ENCODE peak calls at places on chromosomes 16 and 17, in nine cellular contexts. One of them, this sample, is unnamed. For H3K4me1, the result is how much of the 10 kb centered on the place peaks cover.

GRCh38 chr16:51034481-51035109 is 116.5 kb downstream of the SALL1 start:
- DNase-seq in SJSA1: no peak
- DNase-seq in psoas muscle: no peak
- DNase-seq in HepG2: no peak
- DNase-seq in PC-3: no peak
- DNase-seq in A549: no peak
- DNase-seq in neural progenitor cell: no peak
- DNase-seq in uterus: no peak
- DNase-seq in vagina: no peak
- DNase-seq in this sample: no peak

GRCh38 chr16:52203096-52203495 is 343.8 kb downstream of the TOX3 start:
- DNase-seq in SJSA1: no peak
- DNase-seq in psoas muscle: no peak
- DNase-seq in HepG2: no peak
- DNase-seq in PC-3: no peak
- DNase-seq in A549: no peak
- DNase-seq in neural progenitor cell: no peak
- DNase-seq in uterus: no peak
- DNase-seq in vagina: no peak
- DNase-seq in this sample: no peak

GRCh38 chr17:50495918-50496317 is 12.3 kb upstream of the MYCBPAP start:
- DNase-seq in SJSA1: peak
- DNase-seq in psoas muscle: peak
- DNase-seq in HepG2: no peak
- DNase-seq in PC-3: peak
- DNase-seq in A549: no peak
- DNase-seq in neural progenitor cell: no peak
- DNase-seq in uterus: no peak
- DNase-seq in vagina: no peak
- DNase-seq in this sample: no peak

GRCh38 chr16:22183901-22184614 is 21.8 kb downstream of the SDR42E2 start:
- DNase-seq in SJSA1: no peak
- DNase-seq in psoas muscle: no peak
- DNase-seq in HepG2: no peak
- DNase-seq in PC-3: no peak
- DNase-seq in A549: no peak
- DNase-seq in neural progenitor cell: peak
- DNase-seq in uterus: no peak
- DNase-seq in vagina: no peak
- DNase-seq in this sample: no peak

GRCh38 chr17:38528101-38528500 is 77.7 kb downstream of the SRCIN1 start:
- DNase-seq in SJSA1: no peak
- DNase-seq in psoas muscle: peak
- DNase-seq in HepG2: no peak
- DNase-seq in PC-3: peak
- DNase-seq in A549: no peak
- DNase-seq in neural progenitor cell: peak
- DNase-seq in uterus: no peak
- DNase-seq in vagina: no peak
- DNase-seq in this sample: no peak

GRCh38 chr17:47720754-47721533 is 12.1 kb upstream of the TBX21 start:
- DNase-seq in SJSA1: peak
- DNase-seq in psoas muscle: no peak
- DNase-seq in HepG2: no peak
- DNase-seq in PC-3: peak
- DNase-seq in A549: no peak
- DNase-seq in neural progenitor cell: peak
- DNase-seq in uterus: no peak
- DNase-seq in vagina: no peak
- DNase-seq in this sample: no peak

GRCh38 chr17:39573447-39574298 is 34.0 kb downstream of the NEUROD2 start:
- DNase-seq in SJSA1: peak
- DNase-seq in psoas muscle: peak
- DNase-seq in HepG2: peak
- DNase-seq in PC-3: peak
- DNase-seq in A549: peak
- DNase-seq in neural progenitor cell: peak
- DNase-seq in uterus: peak
- DNase-seq in vagina: no peak
- DNase-seq in this sample: no peak

GRCh38 chr17:27070836-27071235 is 223.1 kb upstream of the WSB1 start:
- DNase-seq in SJSA1: no peak
- DNase-seq in psoas muscle: no peak
- DNase-seq in HepG2: no peak
- DNase-seq in PC-3: no peak
- DNase-seq in A549: no peak
- DNase-seq in neural progenitor cell: no peak
- DNase-seq in uterus: no peak
- DNase-seq in vagina: no peak
- DNase-seq in this sample: no peak

GRCh38 chr17:75031972-75032895 is 14.5 kb downstream of the ATP5PD start:
- DNase-seq in SJSA1: peak
- DNase-seq in psoas muscle: peak
- DNase-seq in HepG2: peak
- DNase-seq in PC-3: peak
- DNase-seq in A549: peak
- DNase-seq in neural progenitor cell: peak
- DNase-seq in uterus: peak
- DNase-seq in vagina: no peak
- DNase-seq in this sample: peak

GRCh38 chr17:83125515-83126274 is 46.3 kb downstream of the METRNL start:
- DNase-seq in SJSA1: no peak
- DNase-seq in psoas muscle: peak
- DNase-seq in HepG2: no peak
- DNase-seq in PC-3: no peak
- DNase-seq in A549: no peak
- DNase-seq in neural progenitor cell: no peak
- DNase-seq in uterus: no peak
- DNase-seq in vagina: no peak
- DNase-seq in this sample: no peak

GRCh38 chr17:1783271-1783670 is 21.4 kb downstream of the SERPINF1 start:
- DNase-seq in SJSA1: no peak
- DNase-seq in psoas muscle: peak
- DNase-seq in HepG2: no peak
- DNase-seq in PC-3: no peak
- DNase-seq in A549: no peak
- DNase-seq in neural progenitor cell: no peak
- DNase-seq in uterus: peak
- DNase-seq in vagina: no peak
- DNase-seq in this sample: no peak

GRCh38 chr16:31695667-31696066 is 168.0 kb downstream of the AHSP start:
- DNase-seq in SJSA1: no peak
- DNase-seq in psoas muscle: no peak
- DNase-seq in HepG2: no peak
- DNase-seq in PC-3: no peak
- DNase-seq in A549: no peak
- DNase-seq in neural progenitor cell: no peak
- DNase-seq in uterus: no peak
- DNase-seq in vagina: no peak
- DNase-seq in this sample: no peak

GRCh38 chr17:17784599-17785264 is 52.1 kb downstream of the SREBF1 start:
- DNase-seq in SJSA1: no peak
- DNase-seq in psoas muscle: no peak
- DNase-seq in HepG2: peak
- DNase-seq in PC-3: peak
- DNase-seq in A549: peak
- DNase-seq in neural progenitor cell: peak
- DNase-seq in uterus: no peak
- DNase-seq in vagina: no peak
- DNase-seq in this sample: no peak

GRCh38 chr16:67396159-67396774 is 3.0 kb upstream of the TPPP3 start:
- DNase-seq in SJSA1: peak
- DNase-seq in psoas muscle: peak
- DNase-seq in HepG2: peak
- DNase-seq in PC-3: peak
- DNase-seq in A549: peak
- DNase-seq in neural progenitor cell: peak
- DNase-seq in uterus: peak
- DNase-seq in vagina: peak
- DNase-seq in this sample: no peak

GRCh38 chr16:9845661-9846361 is 336.4 kb downstream of the GRIN2A start:
- DNase-seq in SJSA1: no peak
- DNase-seq in psoas muscle: no peak
- DNase-seq in HepG2: no peak
- DNase-seq in PC-3: peak
- DNase-seq in A549: no peak
- DNase-seq in neural progenitor cell: no peak
- DNase-seq in uterus: no peak
- DNase-seq in vagina: no peak
- DNase-seq in this sample: no peak

DNA sequence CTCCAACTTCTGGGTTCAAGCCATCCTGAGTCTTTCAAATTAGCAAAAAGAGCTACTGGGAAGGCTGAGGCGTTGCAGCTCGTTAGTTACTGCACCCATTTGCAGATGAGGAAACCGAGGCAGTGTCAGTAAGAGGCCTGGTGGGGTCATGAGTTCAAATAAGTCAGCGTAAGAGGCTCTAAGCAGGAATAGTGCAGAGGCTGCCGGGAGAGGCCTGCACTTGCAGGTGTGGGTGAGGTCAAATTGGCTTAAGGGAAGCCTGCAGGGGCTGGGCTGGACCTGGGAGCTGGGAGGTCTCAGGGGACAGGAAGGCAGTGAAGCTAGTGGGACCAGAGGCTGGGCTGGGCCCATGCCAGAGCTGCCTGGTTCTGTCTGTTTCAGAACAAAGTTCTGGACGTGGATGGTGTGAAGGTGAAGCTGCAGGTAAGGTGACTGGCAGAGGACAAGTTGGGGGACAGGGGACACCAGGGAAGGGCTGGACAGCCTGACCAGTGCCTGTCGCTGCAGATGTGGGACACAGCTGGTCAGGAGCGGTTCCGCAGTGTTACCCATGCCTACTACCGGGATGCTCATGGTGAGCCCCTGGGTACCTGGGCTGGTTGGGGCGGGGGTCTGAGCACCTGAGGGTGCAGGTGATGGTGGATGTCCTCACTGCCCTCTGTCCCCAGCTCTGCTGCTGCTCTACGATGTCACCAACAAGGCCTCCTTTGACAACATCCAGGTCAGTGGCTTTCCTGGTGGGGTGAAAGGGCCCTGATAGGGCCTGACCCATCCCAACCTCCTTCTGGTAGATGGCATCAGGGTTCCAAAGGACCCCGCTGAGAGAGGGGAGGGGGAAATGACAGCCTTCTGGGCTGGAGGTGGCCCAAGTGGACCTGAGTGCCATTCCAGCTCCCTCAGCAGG is 3.0 kb downstream of the RAB26 start:
- DNase-seq in SJSA1: no peak
- DNase-seq in psoas muscle: no peak
- DNase-seq in HepG2: no peak
- DNase-seq in PC-3: no peak
- DNase-seq in A549: no peak
- DNase-seq in neural progenitor cell: no peak
- DNase-seq in uterus: no peak
- DNase-seq in vagina: no peak
- DNase-seq in this sample: no peak
- H3K4me1 ChIP-seq in SJSA1: under half
- H3K4me1 ChIP-seq in psoas muscle: half or more
- H3K4me1 ChIP-seq in HepG2: half or more
- H3K4me1 ChIP-seq in PC-3: under half
- H3K4me1 ChIP-seq in A549: half or more
- H3K4me1 ChIP-seq in neural progenitor cell: under half
- H3K4me1 ChIP-seq in uterus: under half
- H3K4me1 ChIP-seq in vagina: half or more
- H3K4me1 ChIP-seq in this sample: half or more

GRCh38 chr17:78623541-78623940 is 46.3 kb upstream of the DNAH17 start:
- DNase-seq in SJSA1: no peak
- DNase-seq in psoas muscle: no peak
- DNase-seq in HepG2: no peak
- DNase-seq in PC-3: no peak
- DNase-seq in A549: no peak
- DNase-seq in neural progenitor cell: no peak
- DNase-seq in uterus: no peak
- DNase-seq in vagina: no peak
- DNase-seq in this sample: no peak
- H3K27ac ChIP-seq in SJSA1: no peak
- H3K27ac ChIP-seq in psoas muscle: no peak
- H3K27ac ChIP-seq in HepG2: no peak
- H3K27ac ChIP-seq in PC-3: no peak
- H3K27ac ChIP-seq in A549: peak
- H3K27ac ChIP-seq in neural progenitor cell: no peak
- H3K27ac ChIP-seq in uterus: no peak
- H3K27ac ChIP-seq in vagina: no peak
- H3K27ac ChIP-seq in this sample: no peak

DNA sequence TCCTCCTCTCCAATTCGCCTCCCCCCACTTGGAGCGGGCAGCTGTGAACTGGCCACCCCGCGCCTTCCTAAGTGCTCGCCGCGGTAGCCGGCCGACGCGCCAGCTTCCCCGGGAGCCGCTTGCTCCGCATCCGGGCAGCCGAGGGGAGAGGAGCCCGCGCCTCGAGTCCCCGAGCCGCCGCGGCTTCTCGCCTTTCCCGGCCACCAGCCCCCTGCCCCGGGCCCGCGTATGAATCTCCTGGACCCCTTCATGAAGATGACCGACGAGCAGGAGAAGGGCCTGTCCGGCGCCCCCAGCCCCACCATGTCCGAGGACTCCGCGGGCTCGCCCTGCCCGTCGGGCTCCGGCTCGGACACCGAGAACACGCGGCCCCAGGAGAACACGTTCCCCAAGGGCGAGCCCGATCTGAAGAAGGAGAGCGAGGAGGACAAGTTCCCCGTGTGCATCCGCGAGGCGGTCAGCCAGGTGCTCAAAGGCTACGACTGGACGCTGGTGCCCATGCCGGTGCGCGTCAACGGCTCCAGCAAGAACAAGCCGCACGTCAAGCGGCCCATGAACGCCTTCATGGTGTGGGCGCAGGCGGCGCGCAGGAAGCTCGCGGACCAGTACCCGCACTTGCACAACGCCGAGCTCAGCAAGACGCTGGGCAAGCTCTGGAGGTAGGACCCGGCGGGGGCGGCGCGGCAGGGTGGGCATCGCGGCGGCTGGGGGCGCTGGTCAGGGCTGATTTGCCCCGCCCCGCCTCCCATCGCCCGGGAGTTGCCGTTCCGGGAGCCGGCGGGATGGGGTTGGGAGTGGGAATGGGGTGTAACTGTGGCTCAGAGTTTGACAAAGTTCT is 563 bp downstream of the SOX9 start:
- DNase-seq in SJSA1: peak
- DNase-seq in psoas muscle: peak
- DNase-seq in HepG2: no peak
- DNase-seq in PC-3: peak
- DNase-seq in A549: peak
- DNase-seq in neural progenitor cell: peak
- DNase-seq in uterus: no peak
- DNase-seq in vagina: no peak
- DNase-seq in this sample: no peak
- H3K4me3 ChIP-seq in SJSA1: peak
- H3K4me3 ChIP-seq in psoas muscle: peak
- H3K4me3 ChIP-seq in HepG2: peak
- H3K4me3 ChIP-seq in PC-3: peak
- H3K4me3 ChIP-seq in A549: peak
- H3K4me3 ChIP-seq in neural progenitor cell: peak
- H3K4me3 ChIP-seq in uterus: peak
- H3K4me3 ChIP-seq in vagina: peak
- H3K4me3 ChIP-seq in this sample: peak

DNA sequence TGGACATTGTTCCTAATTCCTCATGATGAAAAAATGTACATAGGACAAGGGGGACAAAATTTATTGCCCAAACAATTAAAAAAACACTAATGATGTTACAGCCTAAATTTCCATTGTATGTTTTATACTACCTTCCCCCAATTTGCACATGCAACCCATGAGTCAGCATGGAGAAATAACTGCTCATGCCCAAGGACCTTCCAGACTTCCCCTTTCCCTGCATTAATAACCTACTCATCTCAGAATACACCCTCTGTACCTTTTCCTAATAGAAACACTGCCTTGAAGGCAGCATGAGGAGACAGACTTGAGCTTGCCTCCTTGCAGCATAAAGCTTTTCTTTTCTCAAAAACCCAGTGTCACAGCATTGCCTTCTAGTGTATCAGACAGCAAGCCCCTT is 2402.8 kb downstream of the TP53TG3F start:
- DNase-seq in SJSA1: no peak
- DNase-seq in psoas muscle: no peak
- DNase-seq in HepG2: no peak
- DNase-seq in PC-3: no peak
- DNase-seq in A549: no peak
- DNase-seq in neural progenitor cell: no peak
- DNase-seq in uterus: no peak
- DNase-seq in vagina: no peak
- DNase-seq in this sample: no peak
- H3K4me1 ChIP-seq in SJSA1: under half
- H3K4me1 ChIP-seq in psoas muscle: under half
- H3K4me1 ChIP-seq in HepG2: under half
- H3K4me1 ChIP-seq in PC-3: under half
- H3K4me1 ChIP-seq in A549: under half
- H3K4me1 ChIP-seq in neural progenitor cell: under half
- H3K4me1 ChIP-seq in uterus: under half
- H3K4me1 ChIP-seq in vagina: under half
- H3K4me1 ChIP-seq in this sample: under half

This sample was measured in esophagus squamous epithelium.